ENCODE peak calls at places on chromosomes 12 and 14, in five cellular contexts. R is HFF-Myc, I is neural crest cell, Z is IMR-90, C is GM10248. D is an unnamed sample.

GRCh38 chr14:94398536-94398935 is 10.1 kb upstream of the SERPINA1 start:
- DNase-seq in Z (no peak), C (no peak), I (no peak), R (no peak), D (no peak)

GRCh38 chr12:46693034-46693433 is 132.8 kb downstream of the SLC38A4 start:
- DNase-seq in I (no peak), R (no peak), C (no peak), Z (no peak), D (no peak)

GRCh38 chr14:73754911-73755360 is 40.8 kb upstream of the PNMA1 start:
- DNase-seq in R (no peak), C (no peak), I (no peak), Z (peak; percentile 54), D (peak; percentile 17)

GRCh38 chr12:108369736-108370396 is 30.8 kb upstream of the CMKLR1 start:
- DNase-seq in I (no peak), C (no peak), Z (no peak), R (no peak), D (no peak)

GRCh38 chr14:61663312-61663974 is 31.9 kb upstream of the HIF1A start:
- DNase-seq in R (no peak), Z (no peak), I (no peak), C (peak; percentile 41), D (peak; percentile 20)

GRCh38 chr12:71439613-71440392 is at the start of gene LGR5:
- DNase-seq in I (peak; percentile 66), R (no peak), C (peak; percentile 16), Z (peak; percentile 7), D (peak; percentile 26)

GRCh38 chr14:65993103-65993502 is 493.1 kb upstream of the CCDC196 start:
- DNase-seq in Z (no peak), C (no peak), I (no peak), R (no peak), D (no peak)

GRCh38 chr14:61841145-61841544 is 78.9 kb downstream of the SNAPC1 start:
- DNase-seq in Z (no peak), C (no peak), I (no peak), R (peak; percentile 1), D (no peak)

GRCh38 chr12:124709722-124710656 is 142.6 kb upstream of the NCOR2 start:
- DNase-seq in C (no peak), R (no peak), Z (peak; percentile 87), I (no peak), D (no peak)

GRCh38 chr12:113448874-113449273 is 22.8 kb downstream of the LHX5 start:
- DNase-seq in I (no peak), C (no peak), Z (no peak), R (no peak), D (no peak)

GRCh38 chr12:3099146-3099545 is 22.0 kb downstream of the TSPAN9 start:
- DNase-seq in Z (no peak), I (no peak), C (no peak), R (no peak), D (no peak)

GRCh38 chr12:45336331-45336730 is 120.4 kb downstream of the ANO6 start:
- DNase-seq in R (peak; percentile 88), I (no peak), Z (peak; percentile 99), C (no peak), D (no peak)

GRCh38 chr14:67881225-67881624 is 61.6 kb downstream of the RAD51B start:
- DNase-seq in R (no peak), I (no peak), Z (no peak), C (peak; percentile 60), D (peak; percentile 51)

GRCh38 chr14:21081521-21082184 is 11.5 kb downstream of the ARHGEF40 start:
- DNase-seq in C (no peak), R (no peak), I (no peak), Z (no peak), D (no peak)

GRCh38 chr12:66008985-66009384 is 121.6 kb downstream of the LLPH start:
- DNase-seq in Z (no peak), I (no peak), R (no peak), C (no peak), D (no peak)

GRCh38 chr14:32329146-32329545 is at the start of gene AKAP6:
- DNase-seq in Z (no peak), C (no peak), I (peak; percentile 8), R (no peak), D (no peak)

GRCh38 chr12:104672501-104673265 is 215.9 kb downstream of the CHST11 start:
- DNase-seq in Z (no peak), I (no peak), R (no peak), C (no peak), D (no peak)

GRCh38 chr12:131097247-131098177 is 143.8 kb downstream of the ADGRD1 start:
- DNase-seq in I (no peak), C (no peak), R (no peak), Z (no peak), D (no peak)

GRCh38 chr14:95098984-95099599 is 58.2 kb downstream of the DICER1 start:
- DNase-seq in I (peak; percentile 49), C (no peak), Z (peak; percentile 55), R (peak; percentile 45), D (peak; percentile 14)

DNA sequence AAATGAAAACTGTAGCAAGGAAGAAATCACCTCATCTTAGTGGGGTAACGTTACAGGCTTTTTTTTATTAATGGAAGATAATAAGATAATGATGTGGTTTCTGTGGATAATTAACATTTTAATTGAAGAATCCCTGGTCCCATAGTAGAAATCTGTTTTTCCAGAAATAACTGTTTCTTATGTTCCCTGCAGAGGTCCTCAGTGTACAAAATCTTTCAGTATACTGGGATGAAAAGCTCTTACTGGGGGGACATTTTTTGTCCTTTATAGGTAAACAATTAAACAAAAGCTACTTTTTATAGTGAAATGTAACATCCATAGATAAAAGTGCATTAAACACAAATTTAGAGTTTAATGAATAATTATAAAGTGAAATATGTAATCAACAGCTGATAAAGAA is 312.2 kb downstream of the ATXN7L3B start:
- DNase-seq in R (no peak), I (no peak), C (no peak), Z (no peak), D (no peak)
- TF ChIP-seq CTCF in R (no peak), I (peak; percentile 32), C (no peak), Z (peak; percentile 16), D (no peak)

GRCh38 chr14:103881927-103882281 is 34.5 kb upstream of the PPP1R13B start:
- DNase-seq in C (no peak), R (no peak), I (no peak), Z (no peak), D (no peak)

GRCh38 chr14:103880334-103880985 is 33.1 kb upstream of the PPP1R13B start:
- DNase-seq in C (no peak), Z (peak; percentile 51), I (no peak), R (peak; percentile 14), D (no peak)

GRCh38 chr14:103882503-103883262 is 35.3 kb upstream of the PPP1R13B start:
- DNase-seq in C (no peak), R (no peak), Z (no peak), I (no peak), D (no peak)

GRCh38 chr14:103879570-103880333 is 32.4 kb upstream of the PPP1R13B start:
- DNase-seq in Z (no peak), R (no peak), I (no peak), C (no peak), D (no peak)

DNA sequence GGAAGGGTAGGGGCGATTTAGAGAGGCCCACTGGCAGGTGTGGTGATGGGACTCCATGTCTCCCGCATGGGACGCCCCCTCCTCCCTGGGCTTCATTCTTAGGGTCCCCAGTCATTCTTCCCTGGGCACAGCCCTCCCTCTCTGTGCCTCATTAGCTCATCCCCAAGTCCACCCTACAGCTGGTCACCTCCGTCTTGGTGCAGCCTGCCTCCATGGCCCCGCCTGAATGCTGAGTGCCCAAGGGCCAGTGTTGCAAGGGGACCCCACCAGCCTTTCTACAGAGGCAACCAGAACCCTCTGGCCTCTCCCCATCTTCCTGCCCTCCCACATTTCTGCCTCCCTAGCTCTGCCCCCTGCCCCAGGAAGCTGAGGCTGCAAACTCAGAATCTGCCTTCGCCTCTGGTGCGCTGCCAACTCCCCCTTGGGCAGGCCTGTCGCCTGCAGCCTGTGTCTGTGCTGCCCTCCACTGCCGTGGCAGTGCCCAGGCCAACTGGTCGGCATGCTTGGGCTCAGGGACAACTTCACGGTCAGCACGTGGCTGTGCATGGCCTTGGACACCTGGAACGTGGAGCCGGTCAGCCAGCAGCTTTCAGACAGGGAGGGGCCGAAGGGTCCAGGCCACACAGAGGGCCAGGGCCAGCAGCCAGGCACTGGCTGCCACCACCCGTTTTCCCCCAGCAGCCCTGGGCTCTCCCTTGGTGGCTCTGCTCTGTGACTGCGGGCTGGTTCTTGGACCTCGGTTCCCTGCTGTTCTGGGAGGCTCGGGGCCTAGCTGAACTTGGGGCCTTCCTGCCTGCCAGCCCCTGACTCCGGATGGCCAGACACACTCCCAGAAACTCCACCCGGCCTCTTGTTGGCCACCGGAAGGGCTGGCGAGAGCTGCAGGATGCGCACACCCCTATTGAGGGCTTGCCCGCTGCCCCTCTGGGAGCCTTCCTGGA is 33.9 kb upstream of the PPP1R13B start:
- DNase-seq in R (no peak), Z (no peak), I (no peak), C (no peak), D (no peak)
- TF ChIP-seq CTCF in R (no peak), Z (no peak), I (no peak), C (no peak), D (no peak)

DNA sequence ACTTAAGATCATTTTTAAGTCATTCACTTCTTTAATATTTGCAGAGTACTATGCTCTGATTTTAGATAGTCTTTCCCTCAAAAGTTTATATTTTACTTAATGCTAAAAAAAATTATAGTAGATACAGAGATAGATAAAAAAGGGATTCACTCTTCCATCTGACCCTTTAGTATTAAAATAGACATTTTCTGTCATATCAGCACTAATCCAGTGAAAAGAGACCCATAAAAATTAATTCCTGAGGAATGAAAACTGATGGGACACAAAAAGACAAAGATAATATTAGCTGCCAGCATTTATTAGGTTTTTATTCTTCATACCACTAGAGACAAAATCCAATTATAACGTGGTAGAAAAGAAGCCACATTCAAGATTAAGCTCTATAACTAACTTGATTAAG is 45.3 kb downstream of the SOS2 start:
- DNase-seq in Z (no peak), C (no peak), R (no peak), I (no peak), D (no peak)
- TF ChIP-seq CTCF in Z (no peak), C (no peak), R (no peak), I (no peak), D (no peak)

DNA sequence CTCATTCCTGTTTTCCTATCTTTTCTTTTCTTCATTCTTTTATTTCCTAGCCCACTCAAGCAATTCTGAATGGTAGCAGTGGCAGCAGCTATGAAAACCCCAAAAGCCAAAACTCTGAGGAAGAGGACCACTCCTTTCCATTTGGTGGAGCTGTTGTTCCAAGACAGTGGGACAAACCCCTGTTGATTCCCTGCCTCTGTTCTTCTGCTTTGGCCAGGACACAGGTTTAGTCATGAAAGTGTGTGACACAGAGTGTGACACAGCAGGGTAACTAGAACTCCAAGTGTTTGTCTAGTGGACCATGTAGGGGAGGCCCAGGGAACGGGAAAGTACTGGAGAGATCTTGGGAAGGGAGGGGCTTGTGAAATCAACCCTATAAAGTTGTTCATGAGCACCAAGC is 71.1 kb downstream of the PTCSC3 start:
- DNase-seq in R (no peak), C (no peak), Z (no peak), I (no peak), D (no peak)
- TF ChIP-seq CTCF in R (no peak), C (no peak), Z (peak; percentile 6), I (peak; percentile 26), D (no peak)

GRCh38 chr14:59133202-59133601 is 55.3 kb upstream of the DAAM1 start:
- DNase-seq in C (no peak), Z (no peak), R (no peak), I (no peak), D (no peak)
- TF ChIP-seq CTCF in C (no peak), Z (peak; percentile 22), R (no peak), I (no peak), D (no peak)

GRCh38 chr12:47818701-47819543 is 781 bp downstream of the HDAC7 start:
- DNase-seq in C (peak; percentile 69), R (no peak), I (peak; percentile 45), Z (no peak), D (peak; percentile 83)
- TF ChIP-seq CTCF in C (peak; percentile 58), R (peak; percentile 30), I (peak; percentile 30), Z (peak; percentile 37), D (peak; percentile 20)

GRCh38 chr12:95217377-95218163 is at the start of the genes FGD6 and VEZT:
- DNase-seq in I (peak; percentile 96), R (peak; percentile 97), C (peak; percentile 95), Z (peak; percentile 99), D (peak; percentile 95)
- TF ChIP-seq CTCF in I (no peak), R (peak; percentile 57), C (peak; percentile 68), Z (peak; percentile 87), D (peak; percentile 35)